ENCODE peak calls at places on chromosome 13, in nine cellular contexts. U, P, N, G, D, Z, K, S and B are unnamed samples.

GRCh38 chr13:106182404-106182803 is 353.1 kb downstream of the EFNB2 start:
- DNase-seq in U (peak), P (peak), N (peak), G (no peak), D (no peak), Z (no peak), K (no peak), S (no peak), B (no peak)

GRCh38 chr13:31328549-31329229 is 128.9 kb downstream of the B3GLCT start:
- DNase-seq in U (peak), P (no peak), N (no peak), G (no peak), D (no peak), Z (no peak), K (no peak), S (no peak), B (no peak)

GRCh38 chr13:85798999-85799646 is at the start of gene SLITRK6:
- DNase-seq in U (peak), P (peak), N (no peak), G (peak), D (no peak), Z (peak), K (peak), S (no peak), B (no peak)

GRCh38 chr13:51894239-51894638 is 32.5 kb downstream of the CCDC70 start:
- DNase-seq in U (peak), P (peak), N (no peak), G (no peak), D (no peak), Z (peak), K (no peak), S (no peak), B (no peak)

GRCh38 chr13:111344471-111345191 is 24.2 kb downstream of the TEX29 start:
- DNase-seq in U (peak), P (peak), N (no peak), G (peak), D (no peak), Z (peak), K (no peak), S (no peak), B (no peak)

GRCh38 chr13:53255795-53256194 is 227.2 kb downstream of the OLFM4 start:
- DNase-seq in U (no peak), P (no peak), N (no peak), G (no peak), D (no peak), Z (no peak), K (peak), S (no peak), B (no peak)

GRCh38 chr13:97306646-97307045 is 84.5 kb downstream of the MBNL2 start:
- DNase-seq in U (no peak), P (peak), N (no peak), G (no peak), D (peak), Z (no peak), K (no peak), S (no peak), B (no peak)

GRCh38 chr13:74290324-74290773 is 156.1 kb upstream of the KLF12 start:
- DNase-seq in U (peak), P (peak), N (no peak), G (no peak), D (peak), Z (peak), K (peak), S (peak), B (peak)

GRCh38 chr13:37492061-37492460 is 106.5 kb downstream of the POSTN start:
- DNase-seq in U (no peak), P (peak), N (no peak), G (no peak), D (no peak), Z (no peak), K (no peak), S (no peak), B (no peak)

GRCh38 chr13:89897681-89898080 is 1449.8 kb upstream of the MIR17HG start:
- DNase-seq in U (no peak), P (no peak), N (no peak), G (no peak), D (no peak), Z (no peak), K (no peak), S (no peak), B (no peak)

GRCh38 chr13:74641586-74641985 is 507.4 kb upstream of the KLF12 start:
- DNase-seq in U (peak), P (no peak), N (no peak), G (no peak), D (no peak), Z (no peak), K (no peak), S (peak), B (no peak)

GRCh38 chr13:110468986-110469495 is 92.5 kb downstream of the RAB20 start:
- DNase-seq in U (no peak), P (no peak), N (no peak), G (no peak), D (no peak), Z (no peak), K (no peak), S (no peak), B (no peak)

GRCh38 chr13:45166858-45167257 is 34.0 kb downstream of the KCTD4 start:
- DNase-seq in U (no peak), P (no peak), N (no peak), G (no peak), D (no peak), Z (no peak), K (no peak), S (no peak), B (no peak)

GRCh38 chr13:25874907-25875306 is 176.9 kb downstream of the SHISA2 start:
- DNase-seq in U (no peak), P (no peak), N (no peak), G (no peak), D (peak), Z (no peak), K (no peak), S (no peak), B (no peak)

GRCh38 chr13:32229443-32229842 is 85.7 kb downstream of the ZAR1L start:
- DNase-seq in U (no peak), P (no peak), N (no peak), G (no peak), D (no peak), Z (no peak), K (no peak), S (no peak), B (no peak)

GRCh38 chr13:33034897-33035296 is 18.7 kb downstream of the KL start:
- DNase-seq in U (no peak), P (no peak), N (no peak), G (no peak), D (no peak), Z (no peak), K (no peak), S (no peak), B (no peak)

GRCh38 chr13:113184568-113185440 is 23.7 kb downstream of the PCID2 start:
- DNase-seq in U (no peak), P (no peak), N (no peak), G (no peak), D (no peak), Z (no peak), K (no peak), S (no peak), B (no peak)

GRCh38 chr13:31774186-31774585 is 34.9 kb downstream of the RXFP2 start:
- DNase-seq in U (no peak), P (peak), N (no peak), G (no peak), D (no peak), Z (no peak), K (no peak), S (no peak), B (no peak)

GRCh38 chr13:104641309-104641708 is 1575.1 kb upstream of the SLC10A2 start:
- DNase-seq in U (peak), P (no peak), N (no peak), G (no peak), D (peak), Z (no peak), K (no peak), S (peak), B (no peak)

GRCh38 chr13:32086366-32086765 is 54.8 kb downstream of the FRY start:
- DNase-seq in U (no peak), P (peak), N (no peak), G (no peak), D (no peak), Z (no peak), K (no peak), S (no peak), B (no peak)

GRCh38 chr13:74550039-74550438 is 415.8 kb upstream of the KLF12 start:
- DNase-seq in U (peak), P (peak), N (no peak), G (no peak), D (peak), Z (no peak), K (no peak), S (no peak), B (no peak)